ENCODE peak calls at places on chromosomes 13 and 19, in ten cellular contexts. F is AG09309, J is left ventricle myocardium inferior, H is endothelial cell, G is fibroblast of lung, O is B cell, L is tibial nerve, W is CD14-positive monocyte, T is mammary epithelial cell, B is testis. K is an unnamed sample.

GRCh38 chr13:99558570-99559180 is 57.4 kb downstream of the TM9SF2 start:
- DNase-seq in F (no peak), J (no peak), H (no peak), G (peak; percentile 28), O (no peak), L (no peak), W (no peak), T (no peak), B (no peak), K (no peak)

GRCh38 chr19:13398780-13399726 is 107.2 kb downstream of the CACNA1A start:
- DNase-seq in F (peak; percentile 69), J (peak; percentile 19), H (no peak), G (peak; percentile 89), O (no peak), L (no peak), W (no peak), T (peak; percentile 90), B (no peak), K (no peak)

GRCh38 chr13:48210178-48210577 is 22.8 kb upstream of the ITM2B start:
- DNase-seq in F (peak; percentile 78), J (no peak), H (no peak), G (peak; percentile 89), O (no peak), L (no peak), W (no peak), T (peak; percentile 95), B (no peak), K (no peak)

GRCh38 chr13:72852207-72852606 is 70.3 kb downstream of the PIBF1 start:
- DNase-seq in F (no peak), J (no peak), H (no peak), G (no peak), O (no peak), L (no peak), W (no peak), T (no peak), B (no peak), K (no peak)

GRCh38 chr13:50592412-50593145 is 250.9 kb downstream of the DLEU7 start:
- DNase-seq in F (peak; percentile 44), J (no peak), H (no peak), G (peak; percentile 92), O (no peak), L (no peak), W (no peak), T (peak; percentile 82), B (no peak), K (no peak)

GRCh38 chr13:112892759-112893569 is 76.0 kb upstream of the MCF2L start:
- DNase-seq in F (no peak), J (no peak), H (no peak), G (no peak), O (peak; percentile 20), L (no peak), W (no peak), T (no peak), B (no peak), K (no peak)

GRCh38 chr13:113616991-113617749 is 32.6 kb downstream of the TFDP1 start:
- DNase-seq in F (no peak), J (no peak), H (peak; percentile 15), G (peak; percentile 73), O (no peak), L (no peak), W (no peak), T (no peak), B (no peak), K (no peak)

GRCh38 chr13:73671011-73671410 is 463.2 kb downstream of the KLF12 start:
- DNase-seq in F (no peak), J (no peak), H (no peak), G (no peak), O (no peak), L (no peak), W (no peak), T (no peak), B (no peak), K (no peak)

GRCh38 chr19:30648321-30648720 is 276.1 kb downstream of the ZNF536 start:
- DNase-seq in F (no peak), J (no peak), H (peak; percentile 15), G (no peak), O (no peak), L (no peak), W (no peak), T (no peak), B (no peak), K (peak; percentile 73)

GRCh38 chr13:106701810-106702341 is 133.9 kb upstream of the ARGLU1 start:
- DNase-seq in F (no peak), J (peak; percentile 23), H (no peak), G (no peak), O (no peak), L (no peak), W (no peak), T (no peak), B (no peak), K (no peak)

GRCh38 chr19:12611361-12611699 is 610 bp downstream of the ZNF791 start:
- DNase-seq in F (peak; percentile 35), J (peak; percentile 66), H (peak; percentile 74), G (peak; percentile 77), O (no peak), L (peak; percentile 71), W (no peak), T (peak; percentile 65), B (peak; percentile 83), K (peak; percentile 87)

GRCh38 chr13:57582032-57582431 is 49.5 kb upstream of the PCDH17 start:
- DNase-seq in F (no peak), J (no peak), H (no peak), G (no peak), O (no peak), L (no peak), W (no peak), T (no peak), B (no peak), K (no peak)

GRCh38 chr13:50730496-50731171 is 112.9 kb downstream of the DLEU7 start:
- DNase-seq in F (no peak), J (no peak), H (no peak), G (peak; percentile 54), O (no peak), L (no peak), W (no peak), T (peak; percentile 13), B (no peak), K (no peak)

GRCh38 chr13:35549481-35549880 is 73.0 kb upstream of the MAB21L1 start:
- DNase-seq in F (peak; percentile 25), J (no peak), H (no peak), G (peak; percentile 77), O (no peak), L (no peak), W (no peak), T (peak; percentile 69), B (no peak), K (no peak)

GRCh38 chr19:6026390-6026897 is 48.5 kb upstream of the RANBP3 start:
- DNase-seq in F (no peak), J (no peak), H (no peak), G (no peak), O (no peak), L (no peak), W (no peak), T (no peak), B (no peak), K (no peak)

GRCh38 chr13:89066868-89067466 is 1395.8 kb downstream of the SLITRK5 start:
- DNase-seq in F (no peak), J (no peak), H (peak; percentile 56), G (peak; percentile 34), O (peak; percentile 45), L (peak; percentile 48), W (no peak), T (peak; percentile 19), B (peak; percentile 47), K (no peak)

GRCh38 chr19:36113895-36114762 is 546 bp downstream of the POLR2I start:
- DNase-seq in F (no peak), J (no peak), H (peak; percentile 9), G (peak; percentile 24), O (no peak), L (peak; percentile 22), W (no peak), T (peak; percentile 42), B (peak; percentile 32), K (no peak)
- TF ChIP-seq CTCF in F (peak; percentile 9), J (no peak), H (no peak), G (no peak), O (no peak), L (peak; percentile 12), W (no peak), T (peak; percentile 47), B (no peak), K (no peak)

DNA sequence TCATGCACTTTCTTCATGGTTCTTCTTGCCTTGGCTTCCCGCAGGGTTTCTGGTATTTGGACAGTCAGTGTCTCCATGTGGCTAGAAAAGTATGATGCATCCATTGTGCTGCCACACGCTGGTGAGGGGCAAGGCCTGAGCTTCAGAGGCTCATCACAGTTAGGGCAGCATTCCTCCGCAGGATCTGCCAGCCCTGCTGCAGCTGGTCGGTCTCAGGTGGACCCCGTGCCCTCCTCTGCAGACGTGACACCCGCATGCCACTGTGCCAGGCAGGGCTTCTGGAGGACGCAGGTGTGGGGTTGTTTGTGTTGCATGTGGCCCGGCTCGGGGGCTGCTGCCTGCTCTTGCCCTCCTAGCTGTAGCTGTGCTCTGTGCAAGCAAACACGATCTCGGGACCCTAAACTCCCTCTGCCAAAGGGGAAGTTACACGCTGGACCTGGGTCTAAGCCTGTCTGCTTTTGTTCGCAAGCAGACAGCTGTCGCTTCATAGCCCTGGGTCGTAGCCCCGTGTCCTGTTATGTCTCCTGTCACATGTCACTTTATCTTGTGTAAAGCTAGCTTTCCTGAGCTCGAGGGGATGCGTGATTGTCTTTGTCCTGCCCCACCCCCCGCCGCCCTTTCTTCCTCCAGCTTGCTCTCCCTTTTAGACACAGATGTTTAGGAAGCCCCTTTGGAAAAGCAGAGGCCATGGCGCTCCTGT is 45.3 kb downstream of the SLC7A9 start:
- DNase-seq in F (no peak), J (no peak), H (no peak), G (no peak), O (no peak), L (no peak), W (no peak), T (peak; percentile 46), B (no peak), K (no peak)
- TF ChIP-seq CTCF in F (no peak), J (no peak), H (no peak), G (no peak), O (no peak), L (no peak), W (no peak), T (no peak), B (no peak), K (no peak)

DNA sequence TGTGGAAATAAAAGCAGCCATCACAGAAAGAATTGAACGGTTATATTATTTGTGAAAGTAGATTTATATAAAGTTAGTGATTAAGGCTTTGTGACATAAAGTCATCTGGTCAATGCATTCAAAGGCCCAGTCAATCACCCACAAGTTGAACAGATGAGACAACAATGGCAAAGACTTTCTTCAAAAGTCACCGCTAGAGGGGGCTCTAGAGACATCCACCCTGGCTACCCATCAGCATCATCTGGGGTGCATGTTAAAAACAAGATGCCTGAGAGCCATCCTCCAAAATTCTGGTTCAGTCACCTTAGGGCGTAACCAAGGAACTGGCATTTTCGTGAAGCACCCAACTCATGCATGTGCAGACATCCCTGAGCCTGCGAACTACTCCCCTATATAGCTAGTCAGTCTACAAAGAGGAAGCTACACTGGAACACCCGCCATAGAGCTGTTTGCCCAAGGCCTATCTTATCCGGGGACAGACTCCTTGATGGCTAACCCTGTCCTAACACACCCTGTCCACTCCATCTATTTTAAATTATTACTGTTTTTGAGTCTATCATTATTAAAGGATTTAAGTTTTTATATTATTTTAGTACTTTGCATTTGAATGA is 970.5 kb downstream of the UQCRFS1 start:
- DNase-seq in F (no peak), J (no peak), H (peak; percentile 58), G (peak; percentile 17), O (peak; percentile 33), L (peak; percentile 32), W (no peak), T (peak; percentile 2), B (peak; percentile 53), K (no peak)
- TF ChIP-seq CTCF in F (peak; percentile 80), J (peak; percentile 62), H (peak; percentile 81), G (peak; percentile 11), O (peak; percentile 21), L (peak; percentile 16), W (peak; percentile 60), T (peak; percentile 78), B (no peak), K (peak; percentile 53)

GRCh38 chr19:58519087-58519354 is 589 bp downstream of the ZBTB45 start:
- DNase-seq in F (peak; percentile 14), J (peak; percentile 58), H (peak; percentile 74), G (peak; percentile 72), O (no peak), L (peak; percentile 54), W (no peak), T (peak; percentile 67), B (peak; percentile 72), K (peak; percentile 89)
- TF ChIP-seq CTCF in F (peak; percentile 83), J (peak; percentile 73), H (no peak), G (peak; percentile 68), O (no peak), L (no peak), W (peak; percentile 56), T (peak; percentile 74), B (no peak), K (peak; percentile 57)